ENCODE peak calls at places on chromosomes 16 and 17, in five cellular contexts. One of them, this sample, is unnamed.

GRCh38 chr17:76529643-76530488 is 7.6 kb downstream of the CYGB start:
- DNase-seq in HepG2: peak
- DNase-seq in IMR-90: peak
- DNase-seq in K562: peak
- DNase-seq in GM12878: no peak
- DNase-seq in this sample: peak

GRCh38 chr17:2710804-2711607 is 558 bp downstream of the CLUH start:
- DNase-seq in HepG2: peak
- DNase-seq in IMR-90: no peak
- DNase-seq in K562: no peak
- DNase-seq in GM12878: no peak
- DNase-seq in this sample: peak

GRCh38 chr17:42249681-42250446 is 26.3 kb downstream of the STAT5B start:
- DNase-seq in HepG2: no peak
- DNase-seq in IMR-90: no peak
- DNase-seq in K562: no peak
- DNase-seq in GM12878: peak
- DNase-seq in this sample: no peak

GRCh38 chr16:84292032-84292431 is 2.6 kb upstream of the WFDC1 start:
- DNase-seq in HepG2: no peak
- DNase-seq in IMR-90: no peak
- DNase-seq in K562: no peak
- DNase-seq in GM12878: no peak
- DNase-seq in this sample: no peak

GRCh38 chr17:32739722-32740121 is 137.2 kb downstream of the MYO1D start:
- DNase-seq in HepG2: no peak
- DNase-seq in IMR-90: no peak
- DNase-seq in K562: no peak
- DNase-seq in GM12878: no peak
- DNase-seq in this sample: no peak

GRCh38 chr17:75064040-75064439 is 17.0 kb downstream of the KCTD2 start:
- DNase-seq in HepG2: no peak
- DNase-seq in IMR-90: no peak
- DNase-seq in K562: no peak
- DNase-seq in GM12878: no peak
- DNase-seq in this sample: no peak

GRCh38 chr16:73020409-73020884 is 27.5 kb downstream of the ZFHX3 start:
- DNase-seq in HepG2: peak
- DNase-seq in IMR-90: peak
- DNase-seq in K562: peak
- DNase-seq in GM12878: no peak
- DNase-seq in this sample: no peak

GRCh38 chr17:70013911-70014310 is 61.1 kb upstream of the KCNJ16 start:
- DNase-seq in HepG2: no peak
- DNase-seq in IMR-90: no peak
- DNase-seq in K562: no peak
- DNase-seq in GM12878: no peak
- DNase-seq in this sample: no peak

GRCh38 chr16:26027060-26027459 is 335.3 kb downstream of the HS3ST4 start:
- DNase-seq in HepG2: no peak
- DNase-seq in IMR-90: no peak
- DNase-seq in K562: no peak
- DNase-seq in GM12878: no peak
- DNase-seq in this sample: no peak

GRCh38 chr17:39208893-39209292 is 8.8 kb downstream of the RPL19 start:
- DNase-seq in HepG2: no peak
- DNase-seq in IMR-90: no peak
- DNase-seq in K562: peak
- DNase-seq in GM12878: no peak
- DNase-seq in this sample: no peak

GRCh38 chr17:37429442-37429841 is 22.8 kb downstream of the TADA2A start:
- DNase-seq in HepG2: no peak
- DNase-seq in IMR-90: peak
- DNase-seq in K562: no peak
- DNase-seq in GM12878: no peak
- DNase-seq in this sample: no peak

GRCh38 chr17:44307387-44308186 is 814 bp upstream of the RUNDC3A start:
- DNase-seq in HepG2: no peak
- DNase-seq in IMR-90: no peak
- DNase-seq in K562: no peak
- DNase-seq in GM12878: no peak
- DNase-seq in this sample: peak

GRCh38 chr16:12902511-12903324 is 1.3 kb downstream of the SHISA9 start:
- DNase-seq in HepG2: no peak
- DNase-seq in IMR-90: no peak
- DNase-seq in K562: no peak
- DNase-seq in GM12878: no peak
- DNase-seq in this sample: peak

GRCh38 chr16:31331807-31332301 is 23.1 kb upstream of the ITGAX start:
- DNase-seq in HepG2: no peak
- DNase-seq in IMR-90: no peak
- DNase-seq in K562: no peak
- DNase-seq in GM12878: no peak
- DNase-seq in this sample: no peak

GRCh38 chr17:69326302-69327059 is 452 bp downstream of the ABCA5 start:
- DNase-seq in HepG2: peak
- DNase-seq in IMR-90: peak
- DNase-seq in K562: peak
- DNase-seq in GM12878: no peak
- DNase-seq in this sample: no peak

GRCh38 chr17:63881935-63882601 is at the start of gene GH2:
- DNase-seq in HepG2: peak
- DNase-seq in IMR-90: peak
- DNase-seq in K562: peak
- DNase-seq in GM12878: no peak
- DNase-seq in this sample: peak

GRCh38 chr17:2214047-2214717 is 89.4 kb downstream of the SMG6 start:
- DNase-seq in HepG2: no peak
- DNase-seq in IMR-90: peak
- DNase-seq in K562: peak
- DNase-seq in GM12878: no peak
- DNase-seq in this sample: no peak

GRCh38 chr17:57988301-57989010 is 402 bp upstream of the VEZF1 start:
- DNase-seq in HepG2: no peak
- DNase-seq in IMR-90: peak
- DNase-seq in K562: peak
- DNase-seq in GM12878: no peak
- DNase-seq in this sample: peak

GRCh38 chr17:76726766-76727718 is at the start of gene METTL23:
- DNase-seq in HepG2: peak
- DNase-seq in IMR-90: peak
- DNase-seq in K562: peak
- DNase-seq in GM12878: no peak
- DNase-seq in this sample: peak

GRCh38 chr17:57665128-57665527 is 80.0 kb downstream of the CCDC182 start:
- DNase-seq in HepG2: no peak
- DNase-seq in IMR-90: no peak
- DNase-seq in K562: no peak
- DNase-seq in GM12878: no peak
- DNase-seq in this sample: peak

GRCh38 chr17:6473128-6473767 is 29.0 kb downstream of the PIMREG start:
- DNase-seq in HepG2: peak
- DNase-seq in IMR-90: peak
- DNase-seq in K562: peak
- DNase-seq in GM12878: no peak
- DNase-seq in this sample: peak

GRCh38 chr17:76468634-76469010 is 1.2 kb downstream of the AANAT start:
- DNase-seq in HepG2: no peak
- DNase-seq in IMR-90: no peak
- DNase-seq in K562: no peak
- DNase-seq in GM12878: no peak
- DNase-seq in this sample: no peak

GRCh38 chr16:70434489-70435260 is 4.2 kb downstream of the ST3GAL2 start:
- DNase-seq in HepG2: no peak
- DNase-seq in IMR-90: no peak
- DNase-seq in K562: no peak
- DNase-seq in GM12878: no peak
- DNase-seq in this sample: no peak

GRCh38 chr17:43702636-43703035 is 40.9 kb upstream of the MEOX1 start:
- DNase-seq in HepG2: peak
- DNase-seq in IMR-90: no peak
- DNase-seq in K562: peak
- DNase-seq in GM12878: no peak
- DNase-seq in this sample: peak

GRCh38 chr17:56284501-56284900 is 131.2 kb downstream of the ANKFN1 start:
- DNase-seq in HepG2: no peak
- DNase-seq in IMR-90: no peak
- DNase-seq in K562: no peak
- DNase-seq in GM12878: no peak
- DNase-seq in this sample: no peak

GRCh38 chr16:51569204-51569911 is 418.3 kb upstream of the SALL1 start:
- DNase-seq in HepG2: no peak
- DNase-seq in IMR-90: no peak
- DNase-seq in K562: no peak
- DNase-seq in GM12878: no peak
- DNase-seq in this sample: no peak
- H2AFZ ChIP-seq in HepG2: no peak
- H2AFZ ChIP-seq in IMR-90: no peak
- H2AFZ ChIP-seq in K562: no peak
- H2AFZ ChIP-seq in GM12878: no peak
- H2AFZ ChIP-seq in this sample: peak

GRCh38 chr17:34010534-34010933 is 244.6 kb upstream of the CCL2 start:
- DNase-seq in HepG2: no peak
- DNase-seq in IMR-90: no peak
- DNase-seq in K562: no peak
- DNase-seq in GM12878: no peak
- DNase-seq in this sample: no peak

GRCh38 chr17:34015253-34015652 is 239.8 kb upstream of the CCL2 start:
- DNase-seq in HepG2: no peak
- DNase-seq in IMR-90: no peak
- DNase-seq in K562: no peak
- DNase-seq in GM12878: no peak
- DNase-seq in this sample: no peak

GRCh38 chr17:34011599-34011998 is 243.5 kb upstream of the CCL2 start:
- DNase-seq in HepG2: no peak
- DNase-seq in IMR-90: no peak
- DNase-seq in K562: no peak
- DNase-seq in GM12878: no peak
- DNase-seq in this sample: no peak

GRCh38 chr17:34009946-34010345 is 245.1 kb upstream of the CCL2 start:
- DNase-seq in HepG2: no peak
- DNase-seq in IMR-90: no peak
- DNase-seq in K562: no peak
- DNase-seq in GM12878: no peak
- DNase-seq in this sample: no peak

DNA sequence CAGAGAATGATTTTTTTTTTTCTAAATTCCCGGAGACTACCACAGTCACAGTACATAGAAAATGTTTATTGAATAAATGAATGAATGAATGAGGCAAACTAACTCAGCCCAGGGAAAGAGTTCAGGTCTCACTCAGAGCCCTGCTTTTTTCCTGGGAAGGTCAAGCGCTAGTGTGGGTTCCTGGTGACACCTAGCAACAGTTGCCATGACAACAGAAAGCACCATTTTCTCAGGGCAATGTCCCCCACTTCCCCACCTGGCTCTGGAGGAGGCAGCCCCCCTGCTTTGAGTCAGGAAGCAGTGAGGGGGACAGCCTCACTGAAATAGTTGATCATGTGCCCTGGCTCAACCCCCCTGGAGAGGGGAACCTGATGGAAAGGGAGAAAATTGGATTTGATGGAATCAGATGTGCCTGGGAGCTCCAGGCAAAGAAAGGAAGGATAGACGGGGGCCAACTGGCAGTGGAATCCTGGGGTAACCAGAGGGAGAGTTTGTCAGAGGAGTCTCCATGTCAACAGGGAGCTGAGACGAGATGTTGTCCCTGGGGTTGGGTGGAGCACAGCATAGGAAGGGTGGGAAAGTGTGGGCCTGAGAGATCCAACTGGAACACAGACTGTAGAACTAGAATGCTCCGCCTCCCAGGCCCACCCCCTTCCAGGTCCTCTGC is 242.2 kb upstream of the CCL2 start:
- DNase-seq in HepG2: no peak
- DNase-seq in IMR-90: no peak
- DNase-seq in K562: no peak
- DNase-seq in GM12878: no peak
- DNase-seq in this sample: peak
- TF ChIP-seq MXI1 in HepG2: no peak
- TF ChIP-seq MXI1 in IMR-90: no peak
- TF ChIP-seq MXI1 in K562: no peak
- TF ChIP-seq MXI1 in GM12878: no peak
- TF ChIP-seq MXI1 in this sample: no peak

GRCh38 chr17:81978901-81979298 is 1.5 kb downstream of the ASPSCR1 start:
- DNase-seq in HepG2: no peak
- DNase-seq in IMR-90: no peak
- DNase-seq in K562: no peak
- DNase-seq in GM12878: no peak
- DNase-seq in this sample: no peak
- H2AFZ ChIP-seq in HepG2: no peak
- H2AFZ ChIP-seq in IMR-90: peak
- H2AFZ ChIP-seq in K562: no peak
- H2AFZ ChIP-seq in GM12878: no peak
- H2AFZ ChIP-seq in this sample: no peak

GRCh38 chr16:11410382-11411058 is 65.3 kb downstream of the RMI2 start:
- DNase-seq in HepG2: no peak
- DNase-seq in IMR-90: no peak
- DNase-seq in K562: no peak
- DNase-seq in GM12878: no peak
- DNase-seq in this sample: no peak
- TF ChIP-seq MXI1 in HepG2: no peak
- TF ChIP-seq MXI1 in IMR-90: no peak
- TF ChIP-seq MXI1 in K562: no peak
- TF ChIP-seq MXI1 in GM12878: no peak
- TF ChIP-seq MXI1 in this sample: no peak